ENCODE peak calls at places on chromosome 5, in five cellular contexts. U is stomach, A is prostate gland, S is transverse colon, J is HepG2. M is an unnamed sample.

GRCh38 chr5:80191991-80192398 is 63.9 kb downstream of the SERINC5 start:
- DNase-seq in S (peak; percentile 24), J (no peak), A (no peak), U (no peak), M (no peak)

GRCh38 chr5:10707198-10708187 is 53.5 kb downstream of the DAP start:
- DNase-seq in A (no peak), U (no peak), S (no peak), J (no peak), M (no peak)

GRCh38 chr5:18736051-18736398 is 1101.8 kb downstream of the TAF11L14 start:
- DNase-seq in S (no peak), J (no peak), U (no peak), A (no peak), M (no peak)

GRCh38 chr5:7325975-7326911 is 69.7 kb upstream of the ADCY2 start:
- DNase-seq in U (no peak), S (no peak), J (no peak), A (no peak), M (no peak)

GRCh38 chr5:61228691-61229280 is 66.5 kb upstream of the SMIM15 start:
- DNase-seq in S (no peak), J (no peak), A (peak; percentile 8), U (no peak), M (no peak)

GRCh38 chr5:56085205-56085604 is 90.4 kb upstream of the IL6ST start:
- DNase-seq in S (no peak), U (no peak), A (no peak), J (no peak), M (no peak)

GRCh38 chr5:124234022-124234899 is 512.2 kb downstream of the ZNF608 start:
- DNase-seq in U (no peak), S (no peak), A (no peak), J (no peak), M (no peak)

GRCh38 chr5:2741946-2742345 is 9.5 kb downstream of the IRX2 start:
- DNase-seq in S (no peak), J (no peak), A (no peak), U (no peak), M (no peak)

GRCh38 chr5:169602535-169602934 is 19.0 kb downstream of the SPDL1 start:
- DNase-seq in A (no peak), J (no peak), U (no peak), S (no peak), M (no peak)

GRCh38 chr5:122877518-122877917 is 32.1 kb downstream of the SNX24 start:
- DNase-seq in A (no peak), U (no peak), S (no peak), J (no peak), M (no peak)

GRCh38 chr5:31113101-31113500 is 80.4 kb upstream of the CDH6 start:
- DNase-seq in U (no peak), J (no peak), S (no peak), A (no peak), M (no peak)

GRCh38 chr5:177458912-177459350 is 12.3 kb downstream of the PRR7 start:
- DNase-seq in U (no peak), S (no peak), J (no peak), A (no peak), M (no peak)

GRCh38 chr5:78569441-78569840 is 79.1 kb downstream of the LHFPL2 start:
- DNase-seq in A (peak; percentile 55), J (no peak), U (peak; percentile 70), S (peak; percentile 18), M (no peak)

GRCh38 chr5:93163010-93163663 is 417.9 kb downstream of the NR2F1-AS1 start:
- DNase-seq in S (no peak), A (no peak), U (no peak), J (no peak), M (no peak)

GRCh38 chr5:67878911-67879310 is 336.6 kb upstream of the PIK3R1 start:
- DNase-seq in J (no peak), S (no peak), U (no peak), A (no peak), M (no peak)

GRCh38 chr5:71475788-71476384 is 20.4 kb downstream of the BDP1 start:
- DNase-seq in S (no peak), A (no peak), U (no peak), J (peak; percentile 18), M (no peak)

GRCh38 chr5:44389410-44389879 is at the start of gene FGF10:
- DNase-seq in A (no peak), S (peak; percentile 8), J (no peak), U (no peak), M (no peak)

DNA sequence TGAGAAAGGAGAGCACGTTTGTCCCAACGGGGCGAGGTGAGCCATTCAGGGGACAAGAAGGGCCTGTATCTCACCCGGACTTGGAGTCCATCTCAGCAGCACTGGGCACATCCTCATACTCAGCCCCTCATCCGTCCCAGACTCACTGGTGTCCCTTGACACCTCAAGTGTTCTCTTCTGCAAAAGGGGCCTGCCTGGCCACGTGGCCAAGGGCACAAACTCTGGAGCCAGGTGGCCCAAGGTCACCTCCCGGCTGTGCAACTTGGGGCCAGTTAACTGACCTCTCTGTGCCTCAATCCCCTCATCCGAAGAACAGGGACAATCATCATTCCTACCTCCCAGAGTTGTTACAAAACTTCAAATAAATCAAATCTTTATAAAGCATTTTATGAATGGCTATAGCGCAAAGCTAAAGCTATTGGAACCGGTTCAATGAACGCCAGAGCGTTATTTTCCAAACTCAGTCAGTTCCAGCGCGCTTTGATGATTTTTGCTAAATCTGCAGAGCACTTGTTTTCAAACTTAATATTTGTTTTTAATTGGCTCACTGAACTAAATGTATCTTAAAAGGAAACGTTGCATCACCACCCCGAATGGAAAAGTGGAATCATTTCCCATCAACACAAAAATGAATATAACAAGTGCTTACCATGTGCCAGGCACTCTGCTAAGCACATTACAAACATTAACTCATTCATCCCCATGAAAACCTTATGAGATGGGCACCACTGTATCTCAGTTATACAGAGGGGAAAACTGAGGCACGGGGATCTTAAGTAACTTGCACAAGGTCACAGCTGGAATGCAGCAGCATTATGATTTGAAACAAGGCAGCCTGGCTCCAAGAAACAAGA is 49.3 kb downstream of the DUSP1 start:
- DNase-seq in S (no peak), A (no peak), U (no peak), J (no peak), M (no peak)
- TF ChIP-seq POLR2AphosphoS5 in S (peak; percentile 72), A (peak; percentile 67), U (peak; percentile 93), J (no peak), M (no peak)

GRCh38 chr5:180281706-180282105 is 10.2 kb downstream of the MAPK9 start:
- DNase-seq in A (no peak), S (no peak), U (no peak), J (no peak), M (no peak)
- H3K9me3 ChIP-seq in A (no peaks in the 10 kb centered on the region), S (no peaks in the 10 kb centered on the region), U (no peaks in the 10 kb centered on the region), J (no peaks in the 10 kb centered on the region), M (no peaks in the 10 kb centered on the region)

GRCh38 chr5:173003360-173003759 is 19.8 kb downstream of the ATP6V0E1 start:
- DNase-seq in A (no peak), J (no peak), S (no peak), U (no peak), M (no peak)
- H3K4me1 ChIP-seq in A (peaks cover 8% of the 10 kb centered on the region), J (peaks cover 21% of the 10 kb centered on the region), S (peaks cover 32% of the 10 kb centered on the region), U (peaks cover 87% of the 10 kb centered on the region), M (peaks cover 73% of the 10 kb centered on the region)

DNA sequence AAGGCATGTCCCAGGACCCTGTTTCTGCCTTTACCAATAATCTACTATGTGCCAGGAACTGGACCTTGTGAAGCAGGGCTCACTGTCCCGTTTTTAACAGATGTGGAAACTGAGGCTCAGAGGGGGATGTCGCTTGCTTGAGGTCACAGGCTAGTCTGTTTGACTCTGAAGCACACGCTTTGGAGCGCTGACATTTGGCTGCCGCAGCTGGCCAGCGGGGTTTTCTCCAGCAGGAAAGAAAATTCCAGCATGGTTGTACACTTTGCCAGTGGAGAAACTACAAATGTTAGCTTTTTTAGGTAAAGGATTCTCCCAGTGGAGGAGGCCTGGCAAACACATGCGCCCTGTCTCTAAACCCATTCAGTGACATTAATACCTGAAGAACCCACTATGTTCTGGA is 50.5 kb downstream of the SH3PXD2B start:
- DNase-seq in J (no peak), S (no peak), A (no peak), U (no peak), M (no peak)
- TF ChIP-seq POLR2AphosphoS5 in J (no peak), S (no peak), A (no peak), U (no peak), M (no peak)

DNA sequence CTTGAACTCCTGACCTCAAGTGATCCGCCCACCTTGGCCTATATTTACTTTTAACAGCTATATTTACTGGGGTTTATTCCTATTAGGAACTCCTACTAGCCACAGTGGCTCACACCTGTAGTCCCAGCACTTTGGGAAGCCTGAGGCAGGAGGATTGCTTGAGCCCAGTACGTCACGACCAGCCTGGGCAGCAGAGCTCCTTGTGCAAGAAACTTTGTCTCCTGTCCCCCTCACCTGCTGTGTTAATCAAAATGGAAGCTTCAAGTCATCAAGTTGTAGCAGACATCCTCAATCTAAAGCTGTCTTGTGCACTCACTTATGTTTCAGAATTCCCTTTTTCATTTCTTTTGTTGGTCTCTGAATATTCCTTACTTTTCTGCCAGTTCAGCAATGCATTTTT is 15.0 kb upstream of the SPRY4 start:
- DNase-seq in S (no peak), A (no peak), U (no peak), J (no peak), M (no peak)
- H3K9me3 ChIP-seq in S (peaks cover 4% of the 10 kb centered on the region), A (no peaks in the 10 kb centered on the region), U (peaks cover 5% of the 10 kb centered on the region), J (peaks cover 10% of the 10 kb centered on the region), M (peaks cover 8% of the 10 kb centered on the region)

GRCh38 chr5:14183187-14183939 is 40.2 kb downstream of the TRIO start:
- DNase-seq in J (no peak), A (no peak), U (no peak), S (no peak), M (no peak)

GRCh38 chr5:14182761-14183160 is 39.6 kb downstream of the TRIO start:
- DNase-seq in J (peak; percentile 22), U (no peak), A (no peak), S (no peak), M (no peak)

GRCh38 chr5:14184725-14185124 is 41.6 kb downstream of the TRIO start:
- DNase-seq in J (no peak), U (no peak), S (no peak), A (no peak), M (no peak)

GRCh38 chr5:14185336-14186131 is 42.4 kb downstream of the TRIO start:
- DNase-seq in J (no peak), S (no peak), U (no peak), A (no peak), M (no peak)

GRCh38 chr5:14184082-14184481 is 40.9 kb downstream of the TRIO start:
- DNase-seq in A (no peak), U (no peak), J (no peak), S (no peak), M (no peak)
- H3K4me1 ChIP-seq in A (peaks cover 3% of the 10 kb centered on the region), U (peaks cover 90% of the 10 kb centered on the region), J (peaks cover 62% of the 10 kb centered on the region), S (peaks cover 52% of the 10 kb centered on the region), M (peaks cover 66% of the 10 kb centered on the region)

GRCh38 chr5:108381034-108381954 is 604 bp downstream of the FBXL17 start:
- DNase-seq in A (peak; percentile 49), U (peak; percentile 84), J (peak; percentile 18), S (peak; percentile 80), M (peak; percentile 98)
- TF ChIP-seq POLR2AphosphoS5 in A (no peak), U (no peak), J (no peak), S (no peak), M (peak; percentile 66)

M was measured in spleen.